ENCODE peak calls at places on chromosome 20, in ten cellular contexts. A is central memory CD4-positive, alpha-beta T cell; P is activated T-cell treated with anti-CD3 and anti-CD28 coated beads, Interleukin-2, amount 50 U/mL, for 72 hours; E is heart right ventricle; Z is HT1080; Q is breast epithelium; U is activated CD4-positive, alpha-beta T cell treated with anti-CD3 and anti-CD28 coated beads, Interleukin-2, amount 10 ng/mL, durations not matched to agents 24 days and 14 days; L is T-helper 9 cell; D is T-helper 1 cell; N is nucleus accumbens. S is an unnamed sample.

GRCh38 chr20:8128291-8129046 is 3.6 kb upstream of the PLCB1 start:
- DNase-seq in A (no peak), P (no peak), E (no peak), Z (no peak), Q (no peak), U (no peak), L (no peak), D (no peak), N (no peak), S (no peak)

GRCh38 chr20:55515831-55516230 is 489.5 kb downstream of the CBLN4 start:
- DNase-seq in A (no peak), P (no peak), E (no peak), Z (peak), Q (no peak), U (no peak), L (no peak), D (no peak), N (no peak), S (no peak)

GRCh38 chr20:10919549-10920140 is 245.8 kb upstream of the JAG1 start:
- DNase-seq in A (no peak), P (no peak), E (peak), Z (peak), Q (no peak), U (no peak), L (no peak), D (no peak), N (no peak), S (no peak)

GRCh38 chr20:34292496-34292895 is 10.7 kb downstream of the AHCY start:
- DNase-seq in A (no peak), P (no peak), E (no peak), Z (no peak), Q (no peak), U (no peak), L (no peak), D (no peak), N (no peak), S (no peak)

GRCh38 chr20:24698706-24699206 is 229.3 kb downstream of the SYNDIG1 start:
- DNase-seq in A (no peak), P (no peak), E (no peak), Z (no peak), Q (no peak), U (no peak), L (no peak), D (no peak), N (no peak), S (no peak)

GRCh38 chr20:45320948-45321595 is 13.0 kb upstream of the MATN4 start:
- DNase-seq in A (peak), P (no peak), E (no peak), Z (no peak), Q (no peak), U (peak), L (no peak), D (no peak), N (no peak), S (no peak)

GRCh38 chr20:59703046-59703445 is 98.7 kb downstream of the PHACTR3 start:
- DNase-seq in A (no peak), P (no peak), E (no peak), Z (no peak), Q (no peak), U (no peak), L (no peak), D (no peak), N (no peak), S (no peak)

GRCh38 chr20:57772349-57772964 is 62.6 kb upstream of the PMEPA1 start:
- DNase-seq in A (peak), P (peak), E (no peak), Z (peak), Q (no peak), U (peak), L (peak), D (no peak), N (no peak), S (no peak)

GRCh38 chr20:37901280-37901666 is 1.7 kb upstream of the VSTM2L start:
- DNase-seq in A (no peak), P (no peak), E (no peak), Z (no peak), Q (no peak), U (no peak), L (no peak), D (no peak), N (no peak), S (no peak)

GRCh38 chr20:19976595-19977372 is 40.4 kb upstream of the NAA20 start:
- DNase-seq in A (peak), P (no peak), E (peak), Z (peak), Q (no peak), U (no peak), L (no peak), D (no peak), N (no peak), S (peak)

GRCh38 chr20:62163485-62163865 is 19.4 kb upstream of the MTG2 start:
- DNase-seq in A (no peak), P (no peak), E (no peak), Z (no peak), Q (no peak), U (no peak), L (no peak), D (no peak), N (no peak), S (peak)

GRCh38 chr20:58099291-58099915 is 129.1 kb downstream of the ANKRD60 start:
- DNase-seq in A (no peak), P (no peak), E (no peak), Z (no peak), Q (no peak), U (no peak), L (no peak), D (no peak), N (no peak), S (no peak)

GRCh38 chr20:45306431-45306982 is at the start of gene RBPJL:
- DNase-seq in A (no peak), P (peak), E (no peak), Z (no peak), Q (no peak), U (peak), L (peak), D (peak), N (no peak), S (no peak)

GRCh38 chr20:59412896-59413295 is 112.5 kb downstream of the EDN3 start:
- DNase-seq in A (no peak), P (no peak), E (no peak), Z (no peak), Q (no peak), U (no peak), L (no peak), D (no peak), N (no peak), S (no peak)

GRCh38 chr20:62120990-62121775 is 1.1 kb upstream of the LSM14B start:
- DNase-seq in A (no peak), P (no peak), E (no peak), Z (peak), Q (peak), U (no peak), L (no peak), D (no peak), N (no peak), S (no peak)

GRCh38 chr20:21505161-21505809 is 8.6 kb downstream of the NKX2-2 start:
- DNase-seq in A (peak), P (peak), E (peak), Z (peak), Q (no peak), U (peak), L (peak), D (peak), N (peak), S (peak)

GRCh38 chr20:50092436-50092835 is 20.5 kb downstream of the UBE2V1 start:
- DNase-seq in A (no peak), P (no peak), E (no peak), Z (no peak), Q (no peak), U (no peak), L (no peak), D (no peak), N (no peak), S (no peak)

GRCh38 chr20:20003088-20003954 is 13.8 kb upstream of the NAA20 start:
- DNase-seq in A (peak), P (peak), E (no peak), Z (no peak), Q (no peak), U (peak), L (no peak), D (no peak), N (no peak), S (peak)

GRCh38 chr20:25397081-25397480 is 6.4 kb upstream of the ABHD12 start:
- DNase-seq in A (no peak), P (no peak), E (no peak), Z (no peak), Q (no peak), U (no peak), L (no peak), D (no peak), N (no peak), S (no peak)

GRCh38 chr20:58712116-58712822 is 19.7 kb downstream of the NPEPL1 start:
- DNase-seq in A (no peak), P (no peak), E (no peak), Z (no peak), Q (no peak), U (peak), L (no peak), D (no peak), N (no peak), S (peak)

S was measured in heart left ventricle.